ENCODE peak calls at places on chromosome 13, in ten cellular contexts. T is T-helper 9 cell; G is activated naive CD8-positive, alpha-beta T cell treated with anti-CD3 and anti-CD28 coated beads for 36 hours; M is retina; F is stimulated activated CD4-positive, alpha-beta T cell treated with anti-CD3 and anti-CD28 coated beads, TNF-alpha, amount 100 ng/mL, for 4 hours; R is PC-3; S is stimulated activated CD8-positive, alpha-beta memory T cell treated with anti-CD3 and anti-CD28 coated beads, Interleukin-2, amount 100 ng/mL, for 1 hour; X is Peyer's patch; J is caudate nucleus; N is ureter. Q is an unnamed sample.
A peak's percentile ranks its signal among the peaks of the same experiment; 100 is the strongest.

GRCh38 chr13:43880451-43880850 is 747 bp downstream of the LACC1 start:
- DNase-seq in T (no peak), G (no peak), M (peak; percentile 8), F (no peak), R (peak; percentile 12), S (no peak), X (no peak), J (no peak), N (no peak), Q (no peak)

GRCh38 chr13:30816733-30817132 is 81.4 kb downstream of the ALOX5AP start:
- DNase-seq in T (no peak), G (no peak), M (no peak), F (no peak), R (no peak), S (no peak), X (no peak), J (no peak), N (no peak), Q (no peak)

GRCh38 chr13:98910501-98910951 is 67.3 kb downstream of the DOCK9 start:
- DNase-seq in T (no peak), G (peak; percentile 38), M (no peak), F (no peak), R (peak; percentile 75), S (peak; percentile 0), X (no peak), J (no peak), N (no peak), Q (no peak)

GRCh38 chr13:79407349-79407979 is 1.4 kb upstream of the RBM26 start:
- DNase-seq in T (no peak), G (no peak), M (no peak), F (no peak), R (no peak), S (no peak), X (no peak), J (no peak), N (no peak), Q (no peak)

GRCh38 chr13:83881031-83881727 is 1.1 kb downstream of the SLITRK1 start:
- DNase-seq in T (no peak), G (no peak), M (peak; percentile 64), F (no peak), R (no peak), S (no peak), X (no peak), J (no peak), N (no peak), Q (no peak)

GRCh38 chr13:26436914-26437313 is 120.6 kb upstream of the WASF3 start:
- DNase-seq in T (no peak), G (no peak), M (no peak), F (no peak), R (no peak), S (no peak), X (no peak), J (no peak), N (no peak), Q (no peak)

GRCh38 chr13:75715598-75716523 is 79.7 kb downstream of the LMO7 start:
- DNase-seq in T (no peak), G (no peak), M (no peak), F (no peak), R (peak; percentile 41), S (no peak), X (no peak), J (no peak), N (no peak), Q (peak; percentile 45)

GRCh38 chr13:102002271-102002670 is 399.6 kb downstream of the FGF14 start:
- DNase-seq in T (no peak), G (no peak), M (no peak), F (no peak), R (no peak), S (no peak), X (no peak), J (no peak), N (no peak), Q (no peak)

GRCh38 chr13:112802808-112803207 is 113.0 kb downstream of the ATP11A start:
- DNase-seq in T (no peak), G (no peak), M (no peak), F (no peak), R (no peak), S (no peak), X (no peak), J (no peak), N (no peak), Q (no peak)

GRCh38 chr13:52765991-52766390 is 26.4 kb upstream of the CNMD start:
- DNase-seq in T (no peak), G (no peak), M (no peak), F (no peak), R (no peak), S (no peak), X (no peak), J (no peak), N (no peak), Q (no peak)

GRCh38 chr13:108950333-108951010 is 321.1 kb downstream of the MYO16 start:
- DNase-seq in T (no peak), G (no peak), M (no peak), F (no peak), R (no peak), S (no peak), X (no peak), J (no peak), N (no peak), Q (no peak)

GRCh38 chr13:29227560-29227959 is 367.9 kb downstream of the SLC7A1 start:
- DNase-seq in T (no peak), G (no peak), M (no peak), F (no peak), R (no peak), S (no peak), X (no peak), J (no peak), N (no peak), Q (no peak)

GRCh38 chr13:98327326-98328314 is 150.6 kb upstream of the RNF113B start:
- DNase-seq in T (no peak), G (no peak), M (peak; percentile 45), F (no peak), R (no peak), S (no peak), X (no peak), J (no peak), N (no peak), Q (no peak)

GRCh38 chr13:23477096-23477495 is 43.6 kb upstream of the SACS start:
- DNase-seq in T (no peak), G (no peak), M (no peak), F (no peak), R (no peak), S (no peak), X (no peak), J (no peak), N (no peak), Q (no peak)

GRCh38 chr13:47119568-47120080 is 222.8 kb upstream of the HTR2A start:
- DNase-seq in T (no peak), G (no peak), M (no peak), F (no peak), R (no peak), S (no peak), X (no peak), J (no peak), N (no peak), Q (no peak)

GRCh38 chr13:108878732-108879131 is 249.3 kb downstream of the MYO16 start:
- DNase-seq in T (no peak), G (no peak), M (no peak), F (no peak), R (no peak), S (no peak), X (no peak), J (no peak), N (no peak), Q (no peak)

GRCh38 chr13:34863360-34864135 is 78.5 kb upstream of the NBEA start:
- DNase-seq in T (no peak), G (no peak), M (no peak), F (no peak), R (peak; percentile 88), S (no peak), X (no peak), J (no peak), N (no peak), Q (peak; percentile 35)

GRCh38 chr13:28489975-28490550 is 4.9 kb downstream of the FLT1 start:
- DNase-seq in T (no peak), G (no peak), M (no peak), F (no peak), R (no peak), S (no peak), X (no peak), J (no peak), N (no peak), Q (no peak)

GRCh38 chr13:32737111-32737571 is 150.9 kb downstream of the PDS5B start:
- DNase-seq in T (no peak), G (no peak), M (no peak), F (no peak), R (no peak), S (no peak), X (no peak), J (no peak), N (no peak), Q (no peak)

GRCh38 chr13:44857736-44858135 is 131.5 kb downstream of the NUFIP1 start:
- DNase-seq in T (no peak), G (no peak), M (no peak), F (no peak), R (no peak), S (no peak), X (no peak), J (no peak), N (no peak), Q (no peak)

GRCh38 chr13:32022292-32022691 is 9.3 kb upstream of the FRY start:
- DNase-seq in T (no peak), G (no peak), M (peak; percentile 67), F (no peak), R (no peak), S (no peak), X (no peak), J (no peak), N (no peak), Q (no peak)

GRCh38 chr13:33379597-33379996 is 94.0 kb upstream of the STARD13 start:
- DNase-seq in T (no peak), G (no peak), M (no peak), F (no peak), R (no peak), S (no peak), X (no peak), J (no peak), N (no peak), Q (no peak)

GRCh38 chr13:99689955-99690354 is 188.7 kb downstream of the TM9SF2 start:
- DNase-seq in T (no peak), G (no peak), M (peak; percentile 23), F (no peak), R (no peak), S (no peak), X (no peak), J (no peak), N (no peak), Q (no peak)

GRCh38 chr13:98184796-98185195 is 7.7 kb upstream of the RNF113B start:
- DNase-seq in T (no peak), G (no peak), M (no peak), F (no peak), R (no peak), S (no peak), X (no peak), J (no peak), N (no peak), Q (no peak)

GRCh38 chr13:44693156-44693826 is 117.2 kb upstream of the TSC22D1 start:
- DNase-seq in T (no peak), G (no peak), M (no peak), F (no peak), R (no peak), S (no peak), X (no peak), J (no peak), N (no peak), Q (no peak)

GRCh38 chr13:33497146-33497845 is 211.7 kb upstream of the STARD13 start:
- DNase-seq in T (no peak), G (no peak), M (no peak), F (no peak), R (peak; percentile 64), S (no peak), X (no peak), J (no peak), N (no peak), Q (no peak)

GRCh38 chr13:73275163-73275562 is 216.4 kb downstream of the KLF5 start:
- DNase-seq in T (no peak), G (no peak), M (no peak), F (no peak), R (no peak), S (no peak), X (no peak), J (no peak), N (no peak), Q (no peak)

GRCh38 chr13:95354680-95355487 is 53.6 kb upstream of the ABCC4 start:
- DNase-seq in T (no peak), G (no peak), M (peak; percentile 72), F (no peak), R (no peak), S (no peak), X (no peak), J (no peak), N (no peak), Q (no peak)